ENCODE peak calls at places on chromosomes 16 and 17, in seven cellular contexts. T is activated naive CD4-positive, alpha-beta T cell; Z is body of pancreas; D is stimulated activated CD4-positive, alpha-beta T cell treated with anti-CD3 and anti-CD28 coated beads, Interleukin-2, amount 100 ng/mL, for 48 hours; M is left kidney; U is stimulated activated CD8-positive, alpha-beta memory T cell treated with anti-CD3 and anti-CD28 coated beads, Interleukin-15, amount 100 ng/mL, for 4 hours; H is NCI-H2081. S is an unnamed sample.

GRCh38 chr17:21194210-21194609 is 19.8 kb downstream of the TMEM11 start:
- DNase-seq in T (no peak), Z (no peak), D (no peak), M (no peak), U (no peak), H (no peak), S (no peak)

GRCh38 chr16:58032710-58033293 is 7.2 kb downstream of the MMP15 start:
- DNase-seq in T (no peak), Z (peak; percentile 88), D (no peak), M (peak; percentile 65), U (no peak), H (no peak), S (no peak)

GRCh38 chr17:57892820-57893595 is 43.2 kb upstream of the MRPS23 start:
- DNase-seq in T (no peak), Z (peak; percentile 97), D (no peak), M (peak; percentile 89), U (no peak), H (peak; percentile 31), S (peak; percentile 95)

GRCh38 chr17:35245196-35245486 is 2.3 kb downstream of the SLFN5 start:
- DNase-seq in T (no peak), Z (no peak), D (no peak), M (no peak), U (no peak), H (no peak), S (peak; percentile 92)

GRCh38 chr17:66753126-66753920 is 81.6 kb upstream of the CACNG5 start:
- DNase-seq in T (no peak), Z (no peak), D (no peak), M (no peak), U (no peak), H (no peak), S (no peak)

GRCh38 chr17:17469358-17469757 is 7.4 kb upstream of the MED9 start:
- DNase-seq in T (no peak), Z (no peak), D (no peak), M (no peak), U (no peak), H (no peak), S (no peak)

GRCh38 chr17:17751489-17751995 is 70.3 kb downstream of the RAI1 start:
- DNase-seq in T (no peak), Z (no peak), D (no peak), M (peak; percentile 42), U (no peak), H (no peak), S (no peak)

GRCh38 chr16:67708368-67708771 is 10.7 kb downstream of the GFOD2 start:
- DNase-seq in T (no peak), Z (no peak), D (no peak), M (no peak), U (no peak), H (no peak), S (peak; percentile 29)

GRCh38 chr17:61401280-61402072 is 1.8 kb downstream of the TBX2 start:
- DNase-seq in T (no peak), Z (no peak), D (no peak), M (no peak), U (no peak), H (no peak), S (no peak)

GRCh38 chr17:62653002-62653830 is 25.7 kb downstream of the MRC2 start:
- DNase-seq in T (peak; percentile 61), Z (peak; percentile 65), D (peak; percentile 86), M (peak; percentile 95), U (peak; percentile 76), H (peak; percentile 87), S (no peak)

GRCh38 chr16:83706394-83706793 is 101.4 kb upstream of the HSBP1 start:
- DNase-seq in T (no peak), Z (no peak), D (no peak), M (no peak), U (no peak), H (no peak), S (peak; percentile 17)

GRCh38 chr17:82065638-82066303 is at the start of gene DUS1L:
- DNase-seq in T (peak; percentile 37), Z (peak; percentile 72), D (peak; percentile 80), M (peak; percentile 65), U (peak; percentile 45), H (peak; percentile 46), S (peak; percentile 45)

GRCh38 chr16:66930189-66930588 is 4.0 kb downstream of the CIAO2B start:
- DNase-seq in T (no peak), Z (peak; percentile 50), D (no peak), M (no peak), U (no peak), H (no peak), S (peak; percentile 74)

GRCh38 chr17:61135782-61136181 is 263.9 kb upstream of the TBX2 start:
- DNase-seq in T (no peak), Z (no peak), D (no peak), M (peak; percentile 43), U (no peak), H (no peak), S (no peak)

GRCh38 chr16:66904846-66905632 is 13.6 kb downstream of the CDH16 start:
- DNase-seq in T (no peak), Z (no peak), D (no peak), M (peak; percentile 35), U (no peak), H (no peak), S (no peak)

GRCh38 chr17:6104956-6105355 is 34.8 kb downstream of the WSCD1 start:
- DNase-seq in T (no peak), Z (no peak), D (no peak), M (no peak), U (no peak), H (no peak), S (no peak)

GRCh38 chr16:86862596-86862995 is 284.2 kb downstream of the FOXL1 start:
- DNase-seq in T (no peak), Z (peak; percentile 24), D (no peak), M (no peak), U (no peak), H (no peak), S (no peak)

GRCh38 chr17:55086635-55087058 is 118.1 kb downstream of the STXBP4 start:
- DNase-seq in T (no peak), Z (no peak), D (no peak), M (peak; percentile 22), U (no peak), H (no peak), S (peak; percentile 75)

GRCh38 chr17:4230142-4230541 is 33.6 kb downstream of the ANKFY1 start:
- DNase-seq in T (no peak), Z (peak; percentile 60), D (no peak), M (no peak), U (no peak), H (no peak), S (peak; percentile 64)

GRCh38 chr17:65515959-65516948 is 45.2 kb downstream of the AXIN2 start:
- DNase-seq in T (no peak), Z (no peak), D (no peak), M (peak; percentile 90), U (no peak), H (peak; percentile 9), S (no peak)

GRCh38 chr17:59856859-59857794 is 35.6 kb downstream of the TUBD1 start:
- DNase-seq in T (no peak), Z (peak; percentile 12), D (no peak), M (no peak), U (no peak), H (no peak), S (no peak)

GRCh38 chr16:29686740-29687327 is 7.9 kb downstream of the QPRT start:
- DNase-seq in T (no peak), Z (no peak), D (no peak), M (no peak), U (no peak), H (no peak), S (no peak)

GRCh38 chr17:38601539-38602351 is 4.0 kb downstream of the SRCIN1 start:
- DNase-seq in T (no peak), Z (no peak), D (no peak), M (peak; percentile 95), U (no peak), H (peak; percentile 19), S (no peak)

GRCh38 chr16:26729917-26730541 is 336.7 kb upstream of the C16orf82 start:
- DNase-seq in T (no peak), Z (no peak), D (no peak), M (no peak), U (no peak), H (no peak), S (no peak)

GRCh38 chr17:44083250-44083849 is 12.8 kb downstream of the G6PC3 start:
- DNase-seq in T (no peak), Z (no peak), D (no peak), M (no peak), U (no peak), H (no peak), S (peak; percentile 29)

GRCh38 chr16:10579965-10580918 is at the start of gene EMP2:
- DNase-seq in T (no peak), Z (peak; percentile 77), D (no peak), M (peak; percentile 93), U (no peak), H (no peak), S (peak; percentile 80)

GRCh38 chr16:89918453-89919347 is at the start of gene MC1R:
- DNase-seq in T (no peak), Z (no peak), D (no peak), M (peak; percentile 80), U (no peak), H (no peak), S (no peak)

S was measured in mammary epithelial cell.